ENCODE peak calls at places on chromosomes 1 and 21, in seven cellular contexts. J, P, L, U, M, C and Y are unnamed samples.
A peak's percentile ranks its signal among the peaks of the same experiment; 100 is the strongest.

GRCh38 chr1:168161459-168161858 is 17.3 kb upstream of the TIPRL start:
- DNase-seq in M (no peak), C (no peak), P (peak; percentile 37), U (no peak), J (no peak), L (no peak), Y (no peak)

GRCh38 chr1:77406661-77407060 is 124.8 kb downstream of the AK5 start:
- DNase-seq in L (no peak), U (no peak), C (no peak), P (peak; percentile 19), M (no peak), J (no peak), Y (no peak)

GRCh38 chr1:10646347-10646861 is 150.0 kb downstream of the CASZ1 start:
- DNase-seq in U (no peak), L (no peak), C (no peak), P (no peak), M (peak; percentile 99), J (no peak), Y (peak; percentile 20)

GRCh38 chr1:5447479-5448070 is 544.6 kb downstream of the NPHP4 start:
- DNase-seq in C (no peak), M (peak; percentile 67), L (no peak), U (no peak), P (peak; percentile 23), J (no peak), Y (no peak)

GRCh38 chr21:21163904-21164303 is 165.7 kb downstream of the NCAM2 start:
- DNase-seq in C (peak; percentile 33), J (no peak), M (peak; percentile 46), U (peak; percentile 22), P (peak; percentile 72), L (peak; percentile 36), Y (peak; percentile 52)

GRCh38 chr1:47534417-47534816 is 96.6 kb downstream of the FOXD2 start:
- DNase-seq in M (peak; percentile 94), P (no peak), L (no peak), U (no peak), J (no peak), C (no peak), Y (no peak)

GRCh38 chr1:93960641-93961147 is 51.5 kb upstream of the GCLM start:
- DNase-seq in L (no peak), C (no peak), U (no peak), P (peak; percentile 2), M (no peak), J (no peak), Y (no peak)

GRCh38 chr1:221735976-221736375 is 5.9 kb downstream of the DUSP10 start:
- DNase-seq in M (no peak), L (no peak), J (no peak), C (no peak), U (no peak), P (no peak), Y (no peak)

GRCh38 chr1:115545096-115545720 is 96.6 kb upstream of the VANGL1 start:
- DNase-seq in U (no peak), M (no peak), P (no peak), L (no peak), J (no peak), C (no peak), Y (no peak)

GRCh38 chr1:152537496-152537895 is 23.2 kb downstream of the CRCT1 start:
- DNase-seq in C (no peak), M (no peak), U (no peak), L (no peak), J (no peak), P (no peak), Y (no peak)

GRCh38 chr1:153565529-153566374 is at the start of gene S100A2:
- DNase-seq in M (peak; percentile 94), U (peak; percentile 93), C (peak; percentile 79), J (peak; percentile 67), L (peak; percentile 57), P (peak; percentile 97), Y (peak; percentile 83)

GRCh38 chr21:19475525-19475924 is 1071.9 kb upstream of the TMPRSS15 start:
- DNase-seq in U (no peak), J (no peak), M (no peak), C (no peak), P (no peak), L (no peak), Y (no peak)

GRCh38 chr1:151934048-151934493 is 24.8 kb upstream of the THEM4 start:
- DNase-seq in L (peak; percentile 47), M (peak; percentile 74), P (peak; percentile 58), C (no peak), J (no peak), U (peak; percentile 61), Y (peak; percentile 16)

GRCh38 chr1:201511925-201512539 is 5.1 kb upstream of the CSRP1 start:
- DNase-seq in C (no peak), M (peak; percentile 84), L (peak; percentile 64), P (no peak), J (peak; percentile 75), U (no peak), Y (no peak)

GRCh38 chr1:68600049-68600661 is 103.3 kb upstream of the DEPDC1 start:
- DNase-seq in L (peak; percentile 23), P (peak; percentile 45), U (no peak), C (no peak), J (no peak), M (no peak), Y (no peak)

GRCh38 chr1:165409957-165410356 is 35.0 kb downstream of the RXRG start:
- DNase-seq in J (no peak), U (no peak), M (no peak), P (no peak), L (no peak), C (no peak), Y (no peak)

GRCh38 chr1:171140466-171140865 is 44.6 kb upstream of the FMO2 start:
- DNase-seq in P (no peak), C (no peak), J (peak; percentile 62), L (no peak), M (no peak), U (no peak), Y (no peak)

GRCh38 chr1:159881930-159882839 is 17.8 kb downstream of the CFAP45 start:
- DNase-seq in L (peak; percentile 84), M (peak; percentile 85), P (peak; percentile 94), J (peak; percentile 81), C (peak; percentile 83), U (peak; percentile 93), Y (peak; percentile 95)

GRCh38 chr1:175887981-175888428 is 144.6 kb upstream of the TNR start:
- DNase-seq in P (peak; percentile 60), J (peak; percentile 75), M (peak; percentile 96), L (peak; percentile 66), C (no peak), U (peak; percentile 4), Y (no peak)

GRCh38 chr1:39637301-39637700 is 2.1 kb downstream of the HEYL start:
- DNase-seq in U (no peak), C (no peak), J (no peak), P (no peak), L (no peak), M (peak; percentile 55), Y (no peak)

GRCh38 chr1:111201275-111202090 is 1.0 kb upstream of the DENND2D start:
- DNase-seq in U (no peak), M (peak; percentile 63), C (no peak), L (no peak), P (no peak), J (no peak), Y (no peak)

GRCh38 chr1:3930696-3931309 is 30.7 kb upstream of the C1orf174 start:
- DNase-seq in U (no peak), L (no peak), J (no peak), M (peak; percentile 68), P (no peak), C (no peak), Y (no peak)

GRCh38 chr1:92298573-92299476 is at the start of the genes GLMN and RPAP2:
- DNase-seq in J (peak; percentile 88), C (peak; percentile 14), U (peak; percentile 84), L (peak; percentile 80), P (peak; percentile 88), M (peak; percentile 92), Y (peak; percentile 46)

GRCh38 chr1:25858494-25858893 is 763 bp downstream of the AUNIP start:
- DNase-seq in U (no peak), C (no peak), J (no peak), M (no peak), P (no peak), L (no peak), Y (no peak)

GRCh38 chr1:216119600-216119999 is 303.6 kb downstream of the USH2A start:
- DNase-seq in J (no peak), L (no peak), M (peak; percentile 82), P (peak; percentile 25), C (no peak), U (peak; percentile 14), Y (peak; percentile 11)

GRCh38 chr1:185450123-185450788 is 133.2 kb upstream of the IVNS1ABP start:
- DNase-seq in P (no peak), C (no peak), J (no peak), U (no peak), L (no peak), M (no peak), Y (no peak)

GRCh38 chr1:29033829-29034466 is 89.8 kb downstream of the TMEM200B start:
- DNase-seq in C (no peak), J (no peak), U (peak; percentile 39), L (no peak), P (peak; percentile 49), M (peak; percentile 86), Y (peak; percentile 8)

GRCh38 chr1:30275926-30276736 is 447.3 kb downstream of the MATN1 start:
- DNase-seq in J (no peak), C (no peak), U (no peak), M (no peak), L (no peak), P (no peak), Y (no peak)

GRCh38 chr1:100903777-100904176 is 7.9 kb downstream of the SLC30A7 start:
- DNase-seq in M (no peak), J (no peak), L (no peak), P (no peak), U (no peak), C (no peak), Y (no peak)

GRCh38 chr1:109928591-109929111 is 18.0 kb downstream of the CSF1 start:
- DNase-seq in P (no peak), U (no peak), M (peak; percentile 89), C (no peak), L (peak; percentile 50), J (peak; percentile 83), Y (no peak)

GRCh38 chr1:156504062-156504813 is 3.7 kb upstream of the MEF2D start:
- DNase-seq in M (no peak), P (peak; percentile 72), J (peak; percentile 37), L (no peak), U (no peak), C (no peak), Y (no peak)

GRCh38 chr1:121586369-121587229 is 401.8 kb downstream of the SRGAP2C start:
- DNase-seq in M (no peak), P (no peak), C (no peak), J (peak; percentile 46), L (peak; percentile 22), U (no peak), Y (no peak)

GRCh38 chr1:160116277-160117147 is 953 bp downstream of the ATP1A2 start:
- DNase-seq in C (no peak), L (no peak), M (peak; percentile 68), U (no peak), J (no peak), P (no peak), Y (no peak)

GRCh38 chr21:15494481-15494880 is 235.3 kb upstream of the USP25 start:
- DNase-seq in J (no peak), M (no peak), L (no peak), P (no peak), U (no peak), C (no peak), Y (no peak)